ENCODE peak calls at places on chromosomes 16 and 17, in ten cellular contexts. E is foreskin fibroblast; X is MCF 10A; G is fibroblast of the aortic adventitia; I is stomach; D is endothelial cell; Z is BJ; T is CD8-positive, alpha-beta T cell; L is neural crest cell; F is chondrocyte. W is an unnamed sample.

GRCh38 chr17:73068322-73069153 is 23.9 kb downstream of the SLC39A11 start:
- DNase-seq in I (no peak), Z (peak; percentile 40), X (peak; percentile 4), L (no peak), F (no peak), D (no peak), G (peak; percentile 36), E (peak; percentile 54), T (no peak), W (no peak)

GRCh38 chr17:7293821-7294613 is 422 bp downstream of the YBX2 start:
- DNase-seq in E (no peak), I (peak; percentile 61), D (peak; percentile 36), G (no peak), F (no peak), T (no peak), L (no peak), Z (no peak), X (peak; percentile 46), W (peak; percentile 43)

GRCh38 chr16:22638393-22639206 is 127.9 kb downstream of the NPIPB5 start:
- DNase-seq in Z (peak; percentile 59), E (peak; percentile 94), L (no peak), G (peak; percentile 58), D (no peak), F (no peak), X (peak; percentile 90), T (no peak), I (no peak), W (no peak)

GRCh38 chr17:73785466-73785865 is 141.2 kb upstream of the SDK2 start:
- DNase-seq in I (no peak), Z (no peak), G (no peak), D (no peak), E (no peak), X (no peak), L (no peak), F (no peak), T (no peak), W (no peak)

GRCh38 chr17:34095101-34095500 is 160.0 kb upstream of the CCL2 start:
- DNase-seq in I (no peak), D (no peak), T (no peak), F (no peak), X (no peak), G (no peak), Z (no peak), L (no peak), E (no peak), W (no peak)

GRCh38 chr17:58666858-58667267 is 25.0 kb downstream of the TEX14 start:
- DNase-seq in T (peak; percentile 4), I (peak; percentile 74), F (peak; percentile 53), G (peak; percentile 72), X (no peak), E (peak; percentile 64), Z (no peak), L (no peak), D (no peak), W (no peak)

GRCh38 chr17:27832851-27833250 is 32.5 kb upstream of the NOS2 start:
- DNase-seq in T (no peak), L (no peak), G (no peak), F (no peak), Z (no peak), I (no peak), D (no peak), X (no peak), E (no peak), W (no peak)

GRCh38 chr17:77332981-77333685 is 192.4 kb downstream of the SEC14L1 start:
- DNase-seq in L (no peak), T (no peak), Z (peak; percentile 89), E (peak; percentile 95), F (peak; percentile 21), G (peak; percentile 92), I (peak; percentile 20), D (no peak), X (peak; percentile 89), W (no peak)

GRCh38 chr16:67537636-67538591 is 9.3 kb downstream of the RIPOR1 start:
- DNase-seq in T (peak; percentile 35), I (peak; percentile 58), X (no peak), D (peak; percentile 84), Z (no peak), E (peak; percentile 72), G (no peak), F (no peak), L (peak; percentile 51), W (no peak)

GRCh38 chr16:85010931-85011845 is at the start of gene ZDHHC7:
- DNase-seq in T (peak; percentile 75), L (peak; percentile 81), F (no peak), E (peak; percentile 95), G (peak; percentile 84), I (peak; percentile 86), X (peak; percentile 75), Z (no peak), D (peak; percentile 80), W (peak; percentile 53)

GRCh38 chr16:57764341-57765159 is 29.0 kb downstream of the KATNB1 start:
- DNase-seq in E (peak; percentile 92), X (peak; percentile 88), G (peak; percentile 68), I (no peak), F (no peak), Z (peak; percentile 35), L (no peak), D (peak; percentile 28), T (no peak), W (no peak)

GRCh38 chr17:29620271-29620670 is 2.4 kb downstream of the CORO6 start:
- DNase-seq in I (no peak), G (no peak), E (peak; percentile 75), X (peak; percentile 79), Z (no peak), L (no peak), D (no peak), T (no peak), F (no peak), W (no peak)
- TF ChIP-seq CTCF in I (no peak), G (no peak), E (no peak), X (no peak), Z (no peak), L (no peak), D (no peak), T (no peak), F (no peak), W (no peak)

GRCh38 chr17:31427684-31428083 is 36.2 kb downstream of the RAB11FIP4 start:
- DNase-seq in G (no peak), E (no peak), Z (no peak), F (peak; percentile 37), D (no peak), X (no peak), T (no peak), I (no peak), L (no peak), W (no peak)
- TF ChIP-seq CTCF in G (no peak), E (no peak), Z (no peak), F (no peak), D (no peak), X (no peak), T (no peak), I (no peak), L (no peak), W (no peak)

DNA sequence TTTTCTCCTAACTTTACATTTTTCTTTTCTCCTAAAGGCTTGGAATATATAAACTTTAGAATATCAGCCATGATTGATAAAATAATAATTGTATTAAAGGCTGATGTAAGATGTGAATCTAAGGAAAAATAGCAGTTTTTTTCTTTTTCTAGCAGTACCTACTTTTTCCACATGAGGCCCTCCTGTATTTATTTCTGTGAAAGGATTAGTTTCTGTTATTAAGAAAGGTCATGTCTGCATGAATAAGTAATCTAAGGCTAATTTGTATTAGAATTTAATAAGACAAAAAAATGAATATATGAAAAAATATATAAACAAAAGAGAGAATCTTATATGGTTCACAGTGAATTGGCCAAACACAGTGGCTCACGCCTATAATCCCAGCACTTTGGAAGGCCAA is 85.3 kb downstream of the STXBP4 start:
- DNase-seq in I (no peak), E (peak; percentile 20), Z (no peak), T (no peak), L (no peak), F (no peak), G (peak; percentile 22), X (no peak), D (no peak), W (no peak)
- TF ChIP-seq CTCF in I (no peak), E (peak; percentile 18), Z (peak; percentile 34), T (no peak), L (peak; percentile 62), F (peak; percentile 82), G (peak; percentile 50), X (peak; percentile 43), D (peak; percentile 52), W (peak; percentile 64)

DNA sequence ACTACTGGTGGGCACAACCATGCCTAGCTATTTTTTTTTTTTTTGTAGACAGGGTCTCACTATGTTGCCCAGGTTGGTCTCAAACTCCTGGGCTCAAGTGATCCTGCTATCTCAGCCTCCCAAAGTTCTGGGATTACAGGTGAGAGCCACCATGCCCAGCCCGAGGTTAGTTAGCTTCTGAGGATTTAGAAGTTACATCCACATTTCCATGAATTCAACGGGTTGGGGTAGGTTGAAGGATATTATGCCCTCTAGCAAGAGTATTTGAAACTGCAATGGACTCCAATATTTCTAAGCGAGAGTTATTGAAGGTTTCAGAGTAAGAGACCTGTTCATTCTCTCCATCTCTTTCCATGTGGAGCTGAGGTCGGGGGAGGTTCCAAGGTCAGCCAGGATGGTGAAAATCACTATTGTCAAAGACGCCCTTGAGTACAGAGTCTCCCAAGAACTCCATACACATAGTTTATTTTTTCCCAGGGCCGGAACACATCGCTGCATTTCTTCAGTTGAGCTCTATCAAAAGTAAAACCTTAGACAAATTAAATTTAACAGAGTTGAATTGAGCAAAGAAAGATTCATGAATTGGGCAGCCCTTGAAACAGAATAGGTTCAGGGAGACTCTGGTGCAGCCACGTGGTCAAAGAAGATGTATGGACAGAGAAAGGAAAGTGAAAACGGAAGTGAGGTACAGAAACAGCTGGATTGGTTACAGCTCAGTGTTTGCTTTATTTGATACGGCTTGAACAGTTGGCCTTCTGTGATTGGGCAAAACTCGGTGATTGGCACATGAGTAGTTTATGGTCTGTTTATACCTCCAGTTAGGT is 19.0 kb upstream of the ITPRIPL2 start:
- DNase-seq in L (no peak), F (no peak), D (no peak), I (peak; percentile 41), E (peak; percentile 16), T (no peak), Z (no peak), X (peak; percentile 67), G (no peak), W (no peak)
- TF ChIP-seq CTCF in L (no peak), F (peak; percentile 36), D (no peak), I (no peak), E (no peak), T (no peak), Z (no peak), X (no peak), G (no peak), W (no peak)

W was measured in D721Med.